ENCODE peak calls at places on chromosomes 7 and 10, in eight cellular contexts. F, E, M, J, S, V, G and Z are unnamed samples.

GRCh38 chr10:59865101-59865500 is 41.3 kb downstream of the CCDC6 start:
- DNase-seq in F (no peak), E (no peak), M (no peak), J (no peak), S (peak; percentile 22), V (peak; percentile 26), G (no peak), Z (no peak)

GRCh38 chr10:12940791-12941190 is 60.7 kb downstream of the CCDC3 start:
- DNase-seq in F (no peak), E (no peak), M (no peak), J (peak; percentile 22), S (no peak), V (no peak), G (no peak), Z (no peak)

GRCh38 chr7:54477083-54477482 is 65.1 kb upstream of the VSTM2A start:
- DNase-seq in F (no peak), E (no peak), M (no peak), J (no peak), S (no peak), V (no peak), G (no peak), Z (no peak)

GRCh38 chr10:121077331-121077730 is 226.2 kb downstream of the WDR11 start:
- DNase-seq in F (no peak), E (no peak), M (peak; percentile 34), J (no peak), S (no peak), V (peak; percentile 16), G (no peak), Z (no peak)

GRCh38 chr10:43117031-43117776 is 21.0 kb upstream of the CSGALNACT2 start:
- DNase-seq in F (no peak), E (no peak), M (no peak), J (no peak), S (no peak), V (no peak), G (no peak), Z (no peak)

GRCh38 chr10:110643670-110644597 is at the start of gene RBM20:
- DNase-seq in F (peak; percentile 21), E (no peak), M (peak; percentile 26), J (no peak), S (peak; percentile 21), V (peak; percentile 55), G (peak; percentile 82), Z (peak; percentile 55)

GRCh38 chr7:68038621-68039314 is 1042.1 kb downstream of the TYW1 start:
- DNase-seq in F (no peak), E (no peak), M (no peak), J (no peak), S (no peak), V (no peak), G (no peak), Z (no peak)

GRCh38 chr7:48090095-48090805 is 1.2 kb downstream of the UPP1 start:
- DNase-seq in F (no peak), E (no peak), M (no peak), J (peak; percentile 90), S (peak; percentile 74), V (no peak), G (peak; percentile 52), Z (no peak)

GRCh38 chr10:72184156-72184555 is 31.7 kb upstream of the ANAPC16 start:
- DNase-seq in F (no peak), E (no peak), M (no peak), J (no peak), S (no peak), V (no peak), G (no peak), Z (no peak)

GRCh38 chr7:92944633-92945032 is 108.3 kb upstream of the CDK6 start:
- DNase-seq in F (no peak), E (no peak), M (no peak), J (no peak), S (no peak), V (no peak), G (no peak), Z (no peak)

GRCh38 chr10:80465839-80466590 is 11.9 kb downstream of the TSPAN14 start:
- DNase-seq in F (no peak), E (no peak), M (no peak), J (no peak), S (no peak), V (no peak), G (no peak), Z (no peak)

GRCh38 chr7:52586704-52587103 is 448.7 kb upstream of the POM121L12 start:
- DNase-seq in F (no peak), E (no peak), M (no peak), J (no peak), S (no peak), V (no peak), G (peak; percentile 4), Z (no peak)

GRCh38 chr7:10038351-10038750 is 935.3 kb upstream of the PHF14 start:
- DNase-seq in F (no peak), E (no peak), M (no peak), J (no peak), S (no peak), V (no peak), G (no peak), Z (no peak)

GRCh38 chr7:85074-85945 is 107.1 kb upstream of the FAM20C start:
- DNase-seq in F (no peak), E (no peak), M (no peak), J (no peak), S (no peak), V (no peak), G (peak; percentile 59), Z (no peak)

GRCh38 chr7:76296743-76297740 is 5.4 kb upstream of the HSPB1 start:
- DNase-seq in F (no peak), E (no peak), M (no peak), J (peak; percentile 96), S (no peak), V (no peak), G (no peak), Z (no peak)

GRCh38 chr10:44627591-44628354 is 242.9 kb upstream of the CXCL12 start:
- DNase-seq in F (no peak), E (no peak), M (no peak), J (no peak), S (no peak), V (no peak), G (no peak), Z (no peak)

GRCh38 chr7:836429-836828 is 4.2 kb downstream of the SUN1 start:
- DNase-seq in F (no peak), E (no peak), M (peak; percentile 77), J (no peak), S (peak; percentile 74), V (no peak), G (no peak), Z (no peak)

GRCh38 chr10:43854042-43854441 is 205.4 kb upstream of the ZNF32 start:
- DNase-seq in F (no peak), E (no peak), M (no peak), J (no peak), S (no peak), V (no peak), G (no peak), Z (no peak)